ENCODE peak calls at places on chromosomes 11 and 22, in six cellular contexts. K is H1, B is HCT116, L is K562, T is HepG2, O is GM12878. W is an unnamed sample.

GRCh38 chr11:44333271-44334218 is 23.6 kb upstream of the ALX4 start:
- DNase-seq in K (no peak), B (peak), L (peak), T (peak), O (no peak), W (no peak)

GRCh38 chr11:68043349-68044144 is 4.7 kb downstream of the TCIRG1 start:
- DNase-seq in K (no peak), B (no peak), L (peak), T (no peak), O (no peak), W (no peak)

GRCh38 chr22:30277547-30278344 is 11.1 kb upstream of the OSM start:
- DNase-seq in K (no peak), B (no peak), L (no peak), T (no peak), O (no peak), W (no peak)

GRCh38 chr11:68669301-68670090 is 14.8 kb upstream of the GAL start:
- DNase-seq in K (no peak), B (no peak), L (no peak), T (no peak), O (no peak), W (no peak)

GRCh38 chr22:45304971-45305370 is 4.8 kb upstream of the FAM118A start:
- DNase-seq in K (no peak), B (no peak), L (no peak), T (no peak), O (no peak), W (no peak)

GRCh38 chr11:75925785-75926164 is 110.8 kb downstream of the UVRAG start:
- DNase-seq in K (no peak), B (no peak), L (no peak), T (no peak), O (no peak), W (no peak)

GRCh38 chr11:103808246-103808645 is 228.2 kb upstream of the DDI1 start:
- DNase-seq in K (no peak), B (no peak), L (no peak), T (no peak), O (no peak), W (no peak)

GRCh38 chr22:39685336-39686177 is 115.0 kb downstream of the CACNA1I start:
- DNase-seq in K (no peak), B (no peak), L (no peak), T (no peak), O (no peak), W (no peak)

GRCh38 chr22:30170126-30170525 is 76.4 kb downstream of the LIF start:
- DNase-seq in K (no peak), B (no peak), L (no peak), T (no peak), O (no peak), W (no peak)

GRCh38 chr11:44915621-44916020 is 35.1 kb downstream of the TP53I11 start:
- DNase-seq in K (no peak), B (no peak), L (no peak), T (no peak), O (no peak), W (no peak)

DNA sequence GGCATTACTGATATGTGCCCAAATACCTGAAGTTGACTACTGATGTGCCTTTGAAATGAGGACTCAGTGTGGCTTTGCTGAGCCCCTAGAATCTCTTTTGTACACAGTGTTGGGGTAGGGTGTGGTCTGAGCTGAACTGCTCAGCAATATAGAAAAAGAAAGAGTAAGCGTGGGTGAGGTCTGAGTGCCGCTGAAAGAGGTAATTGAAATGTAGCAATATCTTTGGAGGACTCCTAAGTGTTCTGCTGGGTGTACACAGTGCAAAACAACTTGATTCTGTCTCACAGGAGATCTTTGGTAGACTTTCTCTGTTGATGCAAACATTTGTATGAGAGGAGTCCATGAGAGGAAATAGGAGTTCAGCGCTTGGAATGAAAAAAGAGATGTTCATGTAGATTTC is 73.7 kb upstream of the PTPN5 start:
- DNase-seq in K (no peak), B (no peak), L (no peak), T (no peak), O (no peak), W (no peak)
- H3K9ac ChIP-seq in K (no peak), B (no peak), L (no peak), T (no peak), O (no peak), W (no peak)

GRCh38 chr11:77175869-77176539 is 48.0 kb downstream of the MYO7A start:
- DNase-seq in K (no peak), B (no peak), L (no peak), T (no peak), O (no peak), W (no peak)
- TF ChIP-seq ZNF274 in K (no peak), B (no peak), L (no peak), T (no peak), O (no peak), W (no peak)

GRCh38 chr11:92808009-92808408 is 161.4 kb upstream of the MTNR1B start:
- DNase-seq in K (no peak), B (no peak), L (no peak), T (no peak), O (no peak), W (no peak)

GRCh38 chr11:92812841-92813240 is 156.6 kb upstream of the MTNR1B start:
- DNase-seq in K (no peak), B (no peak), L (no peak), T (no peak), O (no peak), W (no peak)

GRCh38 chr11:92810423-92810822 is 159.0 kb upstream of the MTNR1B start:
- DNase-seq in K (no peak), B (no peak), L (no peak), T (no peak), O (no peak), W (no peak)

DNA sequence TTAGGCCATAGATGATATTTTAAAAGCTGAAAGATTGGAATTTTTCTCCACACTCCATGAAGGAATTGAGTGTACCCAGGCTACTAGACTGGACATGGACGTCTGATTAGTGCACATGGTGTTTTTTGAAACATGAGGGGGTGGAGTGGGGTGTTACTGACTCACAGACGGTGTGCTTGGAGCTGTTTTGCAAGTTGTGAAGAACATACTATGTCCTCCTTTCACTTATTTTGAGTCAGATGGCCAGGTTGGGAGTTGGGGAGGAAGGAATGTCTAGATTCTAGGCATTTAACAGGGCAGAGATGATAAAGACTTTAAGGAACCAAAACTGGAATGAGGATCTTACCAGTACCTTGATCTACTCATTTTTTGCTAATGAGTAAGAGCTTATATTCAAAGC is 158.1 kb upstream of the MTNR1B start:
- DNase-seq in K (no peak), B (no peak), L (no peak), T (no peak), O (no peak), W (no peak)
- H3K9ac ChIP-seq in K (no peak), B (no peak), L (no peak), T (no peak), O (no peak), W (no peak)

GRCh38 chr11:128692750-128693578 is 908 bp upstream of the FLI1 start:
- DNase-seq in K (no peak), B (no peak), L (no peak), T (no peak), O (no peak), W (no peak)
- TF ChIP-seq ZNF274 in K (no peak), B (no peak), L (no peak), T (no peak), O (no peak), W (no peak)

GRCh38 chr11:125284209-125284608 is 119.7 kb downstream of the PKNOX2 start:
- DNase-seq in K (no peak), B (no peak), L (no peak), T (no peak), O (no peak), W (no peak)
- H3K9ac ChIP-seq in K (no peak), B (no peak), L (no peak), T (no peak), O (no peak), W (no peak)